ENCODE peak calls at places on chromosomes 2 and 18, in six cellular contexts. E is OCI-LY7; O is fibroblast of lung; Q is CD8-positive, alpha-beta T cell; C is left ventricle myocardium inferior; M is A549. K is an unnamed sample.

GRCh38 chr2:168562971-168563370 is 106.9 kb downstream of the CERS6 start:
- DNase-seq in O (no peak), E (no peak), M (no peak), C (no peak), Q (no peak), K (no peak)

GRCh38 chr2:46805401-46805951 is 110.1 kb downstream of the MCFD2 start:
- DNase-seq in E (no peak), Q (no peak), C (no peak), M (no peak), O (no peak), K (no peak)

GRCh38 chr2:236417150-236417549 is 152.5 kb upstream of the ACKR3 start:
- DNase-seq in M (no peak), E (no peak), O (no peak), C (no peak), Q (no peak), K (no peak)

GRCh38 chr2:206989306-206989705 is 50.0 kb downstream of the CPO start:
- DNase-seq in O (no peak), E (peak; percentile 30), Q (no peak), M (peak; percentile 25), C (peak; percentile 25), K (peak; percentile 17)

GRCh38 chr2:138016703-138017102 is 52.4 kb downstream of the HNMT start:
- DNase-seq in O (no peak), E (no peak), Q (no peak), M (no peak), C (no peak), K (no peak)

GRCh38 chr18:26656944-26657536 is 108.7 kb upstream of the KCTD1 start:
- DNase-seq in Q (no peak), E (no peak), M (peak; percentile 35), O (peak; percentile 71), C (peak; percentile 83), K (peak; percentile 74)

GRCh38 chr18:72859088-72859487 is 8.7 kb downstream of the NETO1 start:
- DNase-seq in O (no peak), E (no peak), M (no peak), C (no peak), Q (no peak), K (no peak)

GRCh38 chr18:32353257-32353656 is 117.4 kb downstream of the GAREM1 start:
- DNase-seq in C (no peak), E (no peak), M (no peak), Q (no peak), O (no peak), K (no peak)

GRCh38 chr18:49813071-49813320 is 337 bp downstream of the ACAA2 start:
- DNase-seq in Q (peak; percentile 7), M (peak; percentile 1), C (peak; percentile 33), E (peak; percentile 49), O (peak; percentile 42), K (peak; percentile 61)

GRCh38 chr2:44941551-44942234 is at the start of gene SIX3:
- DNase-seq in Q (peak; percentile 5), E (no peak), O (peak; percentile 84), M (no peak), C (no peak), K (no peak)

GRCh38 chr2:9545502-9545901 is 10.1 kb downstream of the ADAM17 start:
- DNase-seq in M (no peak), E (no peak), O (no peak), Q (no peak), C (no peak), K (no peak)
- H3K4me1 ChIP-seq in M (peaks cover 35% of the 10 kb centered on the region), E (peaks cover 99% of the 10 kb centered on the region), O (peaks cover 4% of the 10 kb centered on the region), Q (peaks cover 21% of the 10 kb centered on the region), C (peaks cover 67% of the 10 kb centered on the region), K (peaks cover 12% of the 10 kb centered on the region)

GRCh38 chr2:181223239-181223638 is 233.9 kb upstream of the ITGA4 start:
- DNase-seq in Q (no peak), O (no peak), E (no peak), M (no peak), C (no peak), K (no peak)
- H3K4me3 ChIP-seq in Q (no peak overlapping the region), O (no peak overlapping the region), E (no peak overlapping the region), M (no peak overlapping the region), C (no peak overlapping the region), K (no peak overlapping the region)

GRCh38 chr2:239227111-239227581 is 173.7 kb downstream of the HDAC4 start:
- DNase-seq in M (no peak), O (no peak), Q (no peak), C (peak; percentile 44), E (no peak), K (no peak)
- TF ChIP-seq CTCF in M (no peak), O (no peak), Q (no peak), C (no peak), E (no peak), K (no peak)

GRCh38 chr2:200451506-200451905 is 58.4 kb downstream of the KCTD18 start:
- DNase-seq in M (no peak), C (no peak), E (peak; percentile 60), O (no peak), Q (no peak), K (no peak)

GRCh38 chr2:200452377-200452776 is 57.5 kb downstream of the KCTD18 start:
- DNase-seq in Q (no peak), M (no peak), O (no peak), E (no peak), C (no peak), K (no peak)

GRCh38 chr2:200449149-200449548 is 60.7 kb downstream of the KCTD18 start:
- DNase-seq in C (no peak), E (no peak), O (no peak), Q (no peak), M (no peak), K (no peak)

GRCh38 chr2:200448460-200448859 is 61.4 kb downstream of the KCTD18 start:
- DNase-seq in Q (no peak), E (no peak), C (no peak), M (no peak), O (no peak), K (no peak)

GRCh38 chr2:200450288-200450687 is 59.6 kb downstream of the KCTD18 start:
- DNase-seq in Q (no peak), M (no peak), E (no peak), O (no peak), C (no peak), K (no peak)
- H3K4me1 ChIP-seq in Q (no peaks in the 10 kb centered on the region), M (peaks cover 8% of the 10 kb centered on the region), E (peaks cover 13% of the 10 kb centered on the region), O (peaks cover 6% of the 10 kb centered on the region), C (peaks cover 6% of the 10 kb centered on the region), K (no peaks in the 10 kb centered on the region)

GRCh38 chr2:152542344-152542994 is 174.8 kb downstream of the PRPF40A start:
- DNase-seq in Q (no peak), O (peak; percentile 25), E (peak; percentile 1), M (no peak), C (no peak), K (no peak)
- H3K4me3 ChIP-seq in Q (no peak overlapping the region), O (no peak overlapping the region), E (no peak overlapping the region), M (no peak overlapping the region), C (no peak overlapping the region), K (no peak overlapping the region)

DNA sequence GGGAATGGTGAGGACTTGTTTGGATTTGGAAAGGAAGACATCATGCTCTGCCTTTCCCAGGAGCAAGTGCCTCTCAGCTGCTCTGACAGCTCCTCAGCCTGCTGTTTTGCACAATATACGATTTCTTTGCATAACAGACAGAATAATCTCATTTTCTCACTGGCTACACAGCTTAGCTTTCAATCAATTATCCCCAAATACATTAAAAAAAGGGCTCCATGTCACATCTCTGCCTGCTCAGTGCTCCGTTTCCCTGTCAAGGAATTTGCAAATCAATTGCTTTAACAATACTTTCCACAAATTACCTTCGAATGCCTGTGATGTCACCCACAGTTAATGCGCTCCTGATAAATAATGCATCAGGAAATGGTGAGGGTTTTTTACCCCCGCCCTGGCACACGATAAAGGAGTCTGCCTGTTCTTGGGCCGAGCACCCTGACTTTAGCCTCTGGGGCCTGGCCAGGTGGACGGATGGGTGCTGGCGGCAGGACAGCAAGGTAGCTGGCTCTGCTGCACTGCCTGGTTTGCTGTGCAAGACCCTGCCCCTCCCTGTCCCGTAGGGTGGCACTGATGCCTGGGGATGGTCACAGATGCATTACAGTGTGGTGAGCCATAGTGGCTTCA is 88.1 kb upstream of the HS6ST1 start:
- DNase-seq in Q (no peak), O (no peak), C (no peak), M (no peak), E (no peak), K (no peak)
- TF ChIP-seq CTCF in Q (no peak), O (no peak), C (no peak), M (no peak), E (no peak), K (no peak)

GRCh38 chr2:101741775-101742520 is 44.4 kb downstream of the MAP4K4 start:
- DNase-seq in M (no peak), E (no peak), Q (no peak), O (no peak), C (no peak), K (no peak)

GRCh38 chr2:101743288-101743687 is 45.8 kb downstream of the MAP4K4 start:
- DNase-seq in Q (no peak), M (no peak), C (no peak), O (no peak), E (no peak), K (no peak)

GRCh38 chr2:101748000-101748399 is 50.5 kb downstream of the MAP4K4 start:
- DNase-seq in Q (no peak), C (no peak), M (no peak), E (no peak), O (no peak), K (no peak)

GRCh38 chr2:101744832-101745231 is 47.3 kb downstream of the MAP4K4 start:
- DNase-seq in E (no peak), C (no peak), O (no peak), Q (no peak), M (no peak), K (no peak)

DNA sequence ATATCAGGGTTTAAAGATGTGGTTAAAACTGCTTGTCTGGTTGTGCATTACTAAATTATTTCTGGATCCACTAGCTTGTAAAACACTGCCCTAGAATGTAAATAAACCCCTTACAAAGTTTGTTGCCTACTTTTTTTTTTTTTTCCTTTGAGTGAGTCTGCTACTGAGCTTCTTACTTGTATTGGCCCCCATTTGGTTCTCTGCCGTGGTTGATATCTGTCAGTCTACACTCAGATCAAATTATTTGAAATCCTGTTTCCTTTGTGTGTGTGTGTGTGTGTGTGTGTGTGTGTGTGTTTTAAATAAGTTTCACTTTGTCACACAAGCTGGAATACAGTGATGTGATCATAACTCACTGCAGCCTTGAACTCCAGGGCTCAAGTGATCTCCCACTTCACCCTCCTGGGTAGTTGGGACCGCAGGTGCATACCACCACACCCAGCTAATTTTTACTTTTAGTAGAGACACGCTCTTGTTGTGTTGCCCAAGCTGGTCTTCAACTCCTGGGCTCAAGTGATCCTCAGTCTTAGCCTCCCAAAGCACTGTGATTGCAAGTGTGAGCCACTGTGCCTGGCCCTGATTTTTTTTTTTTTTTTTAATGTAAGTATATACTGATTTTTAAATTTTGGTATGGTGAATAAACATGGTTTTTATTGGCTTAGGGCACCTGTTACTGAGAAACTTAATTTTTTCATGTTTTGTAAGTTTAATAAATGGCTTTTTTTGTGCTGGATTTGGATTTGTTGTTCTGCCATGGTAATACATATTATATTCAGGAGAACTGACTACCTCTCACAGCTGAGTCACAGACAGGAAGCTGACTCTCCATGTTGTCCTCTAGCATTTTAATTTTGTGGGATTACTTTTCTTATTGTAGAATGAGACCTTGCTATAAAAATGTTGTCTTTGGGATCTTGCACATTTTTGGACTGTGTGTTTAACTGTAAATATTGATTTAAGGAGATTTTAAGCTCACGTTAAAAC is 48.5 kb downstream of the MAP4K4 start:
- DNase-seq in C (no peak), O (peak; percentile 84), Q (no peak), M (no peak), E (no peak), K (no peak)
- H3K4me1 ChIP-seq in C (peaks cover 78% of the 10 kb centered on the region), O (peaks cover 21% of the 10 kb centered on the region), Q (peaks cover 56% of the 10 kb centered on the region), M (peaks cover 68% of the 10 kb centered on the region), E (peaks cover 52% of the 10 kb centered on the region), K (no peaks in the 10 kb centered on the region)